ENCODE peak calls at places on chromosomes 13 and 19, in nine cellular contexts. N, I, Y, T, V, Q, B, J and G are unnamed samples.
A peak's percentile ranks its signal among the peaks of the same experiment; 100 is the strongest.

GRCh38 chr13:78317030-78317429 is 286.3 kb downstream of the POU4F1 start:
- DNase-seq in N (no peak), I (no peak), Y (no peak), T (no peak), V (no peak), Q (no peak), B (no peak), J (no peak), G (no peak)

GRCh38 chr19:14577885-14578427 is 4.9 kb upstream of the CLEC17A start:
- DNase-seq in N (no peak), I (no peak), Y (no peak), T (no peak), V (no peak), Q (no peak), B (no peak), J (no peak), G (no peak)

GRCh38 chr13:32624441-32624840 is 38.2 kb downstream of the PDS5B start:
- DNase-seq in N (no peak), I (no peak), Y (no peak), T (no peak), V (no peak), Q (no peak), B (no peak), J (no peak), G (no peak)

GRCh38 chr19:1650627-1651009 is 1.8 kb downstream of the TCF3 start:
- DNase-seq in N (no peak), I (no peak), Y (no peak), T (peak; percentile 18), V (no peak), Q (no peak), B (no peak), J (no peak), G (no peak)

GRCh38 chr19:4027146-4027545 is 19.6 kb downstream of the PIAS4 start:
- DNase-seq in N (no peak), I (no peak), Y (no peak), T (peak; percentile 21), V (no peak), Q (no peak), B (no peak), J (no peak), G (no peak)

GRCh38 chr19:48780684-48781391 is 25.5 kb downstream of the FGF21 start:
- DNase-seq in N (peak; percentile 18), I (no peak), Y (no peak), T (no peak), V (no peak), Q (peak; percentile 34), B (peak; percentile 54), J (no peak), G (no peak)

GRCh38 chr19:4694211-4694987 is 24.3 kb upstream of the MYDGF start:
- DNase-seq in N (no peak), I (peak; percentile 93), Y (no peak), T (no peak), V (peak; percentile 46), Q (peak; percentile 54), B (peak; percentile 77), J (peak; percentile 91), G (peak; percentile 88)

GRCh38 chr13:52851153-52851962 is 2.9 kb upstream of the PCDH8 start:
- DNase-seq in N (peak; percentile 23), I (no peak), Y (peak; percentile 88), T (no peak), V (peak; percentile 40), Q (no peak), B (peak; percentile 32), J (no peak), G (no peak)

GRCh38 chr19:16022251-16022650 is 54.0 kb upstream of the TPM4 start:
- DNase-seq in N (no peak), I (no peak), Y (peak; percentile 60), T (no peak), V (no peak), Q (no peak), B (no peak), J (peak; percentile 40), G (peak; percentile 44)

GRCh38 chr13:107238262-107238661 is 670.3 kb upstream of the ARGLU1 start:
- DNase-seq in N (no peak), I (no peak), Y (no peak), T (no peak), V (no peak), Q (no peak), B (no peak), J (no peak), G (no peak)

GRCh38 chr13:86906458-86906857 is 764.7 kb upstream of the SLITRK5 start:
- DNase-seq in N (no peak), I (no peak), Y (no peak), T (no peak), V (no peak), Q (no peak), B (no peak), J (no peak), G (no peak)
- TF ChIP-seq EP300 in N (no peak), I (no peak), Y (no peak), T (no peak), V (no peak), Q (no peak), B (no peak), J (no peak), G (no peak)

GRCh38 chr13:20812890-20813289 is 39.1 kb upstream of the EEF1AKMT1 start:
- DNase-seq in N (no peak), I (no peak), Y (no peak), T (no peak), V (no peak), Q (no peak), B (no peak), J (no peak), G (no peak)
- H3K27ac ChIP-seq in N (no peak overlapping the region), I (no peak overlapping the region), Y (no peak overlapping the region), T (no peak overlapping the region), V (no peak overlapping the region), Q (no peak overlapping the region), B (no peak overlapping the region), J (no peak overlapping the region), G (peak overlapping the region; percentile 80)

GRCh38 chr19:10299545-10300458 is 9.8 kb downstream of the ZGLP1 start:
- DNase-seq in N (no peak), I (no peak), Y (no peak), T (no peak), V (no peak), Q (peak; percentile 83), B (no peak), J (no peak), G (no peak)

GRCh38 chr19:10309423-10309822 is at the start of gene ZGLP1:
- DNase-seq in N (no peak), I (no peak), Y (peak; percentile 58), T (no peak), V (no peak), Q (no peak), B (no peak), J (no peak), G (no peak)

GRCh38 chr19:10306327-10306726 is 3.3 kb downstream of the ZGLP1 start:
- DNase-seq in N (no peak), I (no peak), Y (no peak), T (no peak), V (no peak), Q (no peak), B (no peak), J (no peak), G (no peak)

DNA sequence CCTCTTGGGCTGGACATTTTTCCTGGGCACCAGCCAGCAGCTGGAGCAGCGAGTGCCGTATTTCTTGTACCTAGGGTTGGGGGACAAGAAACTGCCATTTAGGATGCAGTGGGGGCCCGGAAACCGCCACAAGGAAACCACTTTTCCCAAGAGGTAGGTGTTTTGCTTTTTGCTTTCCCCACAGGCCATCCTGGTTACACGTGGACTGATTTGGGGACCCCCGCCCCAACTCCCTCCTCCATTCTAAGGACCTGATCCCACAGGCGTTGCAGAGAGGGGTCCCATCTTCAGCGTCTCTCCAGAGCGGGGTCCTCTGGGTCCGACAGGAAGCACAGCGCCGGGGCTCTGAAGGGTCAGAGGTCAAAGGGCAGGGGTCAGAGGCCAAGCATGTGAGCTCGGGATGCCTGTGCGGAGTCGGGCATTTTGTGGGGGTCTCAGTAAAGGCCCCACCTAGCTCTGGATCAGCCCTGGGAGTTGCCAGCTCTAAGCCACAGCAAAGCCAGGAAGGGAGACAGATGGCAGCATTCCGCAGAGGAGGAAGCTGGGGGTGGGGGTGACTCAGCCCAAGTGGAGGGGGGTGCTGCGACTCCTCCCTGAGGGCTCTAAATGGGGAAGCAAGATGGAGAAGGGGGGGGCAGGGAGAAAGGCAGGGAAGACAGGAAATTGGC is 4.3 kb downstream of the ZGLP1 start:
- DNase-seq in N (no peak), I (no peak), Y (no peak), T (no peak), V (peak; percentile 27), Q (no peak), B (no peak), J (no peak), G (no peak)
- TF ChIP-seq EP300 in N (no peak), I (no peak), Y (no peak), T (no peak), V (no peak), Q (no peak), B (no peak), J (no peak), G (no peak)

GRCh38 chr13:29849731-29850212 is 645 bp downstream of the UBL3 start:
- DNase-seq in N (peak; percentile 49), I (peak; percentile 32), Y (peak; percentile 92), T (peak; percentile 63), V (peak; percentile 69), Q (peak; percentile 18), B (peak; percentile 72), J (peak; percentile 85), G (peak; percentile 85)

GRCh38 chr13:29847501-29847983 is 2.9 kb downstream of the UBL3 start:
- DNase-seq in N (peak; percentile 14), I (no peak), Y (no peak), T (peak; percentile 25), V (peak; percentile 24), Q (no peak), B (no peak), J (no peak), G (no peak)

GRCh38 chr13:29846475-29847256 is 3.8 kb downstream of the UBL3 start:
- DNase-seq in N (no peak), I (no peak), Y (no peak), T (no peak), V (no peak), Q (no peak), B (no peak), J (no peak), G (no peak)

GRCh38 chr13:29850213-29850898 is at the start of gene UBL3:
- DNase-seq in N (peak; percentile 95), I (peak; percentile 87), Y (peak; percentile 98), T (peak; percentile 97), V (peak; percentile 98), Q (peak; percentile 94), B (peak; percentile 97), J (peak; percentile 98), G (peak; percentile 99)

DNA sequence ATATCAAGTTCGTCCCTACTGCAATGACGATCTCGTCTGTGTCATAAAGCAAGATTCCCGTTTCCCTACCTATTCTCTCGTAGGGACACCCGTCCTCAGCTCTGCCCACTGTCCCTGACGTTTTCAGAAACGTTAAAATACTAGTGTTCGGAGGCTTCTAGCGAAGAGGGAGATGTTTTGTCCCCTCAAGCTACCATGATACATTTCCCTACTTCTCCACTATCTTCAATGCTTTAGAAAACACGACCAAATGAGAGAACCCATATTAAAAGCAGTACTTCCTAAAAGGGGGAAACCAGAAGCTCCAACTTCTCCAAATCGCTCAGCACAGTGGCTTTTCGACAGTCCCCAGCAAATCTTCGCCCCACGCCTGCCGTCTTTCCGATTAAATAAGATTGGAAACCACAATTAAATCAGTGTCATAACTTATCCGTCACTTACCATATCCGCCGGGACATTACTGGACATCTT is 1.3 kb downstream of the UBL3 start:
- DNase-seq in N (peak; percentile 46), I (no peak), Y (no peak), T (no peak), V (peak; percentile 31), Q (no peak), B (no peak), J (no peak), G (no peak)
- H3K27ac ChIP-seq in N (peak overlapping the region; percentile 98), I (peak overlapping the region; percentile 97), Y (peak overlapping the region; percentile 99), T (peak overlapping the region; percentile 96), V (peak overlapping the region; percentile 98), Q (no peak overlapping the region), B (peak overlapping the region; percentile 94), J (peak overlapping the region; percentile 98), G (peak overlapping the region; percentile 97)